ENCODE peak calls at places on chromosomes 5 and 9, in four cellular contexts. One of them, this sample, is unnamed.

GRCh38 chr5:130138406-130139060 is 234.3 kb downstream of the CHSY3 start:
- DNase-seq in stimulated activated CD4-positive, alpha-beta T cell treated with anti-CD3 and anti-CD28 coated beads, Interleukin-1b, Interleukin-23, amount 100 ng/mL, for 1 hour: no peak
- DNase-seq in aorta: no peak
- DNase-seq in T-helper 17 cell: no peak
- DNase-seq in this sample: no peak

GRCh38 chr9:5866276-5866675 is 24.4 kb upstream of the MLANA start:
- DNase-seq in stimulated activated CD4-positive, alpha-beta T cell treated with anti-CD3 and anti-CD28 coated beads, Interleukin-1b, Interleukin-23, amount 100 ng/mL, for 1 hour: no peak
- DNase-seq in aorta: no peak
- DNase-seq in T-helper 17 cell: no peak
- DNase-seq in this sample: no peak

GRCh38 chr9:108546223-108546622 is 309.6 kb downstream of the ACTL7B start:
- DNase-seq in stimulated activated CD4-positive, alpha-beta T cell treated with anti-CD3 and anti-CD28 coated beads, Interleukin-1b, Interleukin-23, amount 100 ng/mL, for 1 hour: no peak
- DNase-seq in aorta: no peak
- DNase-seq in T-helper 17 cell: no peak
- DNase-seq in this sample: no peak

GRCh38 chr9:95192631-95193030 is 124.9 kb downstream of the FANCC start:
- DNase-seq in stimulated activated CD4-positive, alpha-beta T cell treated with anti-CD3 and anti-CD28 coated beads, Interleukin-1b, Interleukin-23, amount 100 ng/mL, for 1 hour: no peak
- DNase-seq in aorta: no peak
- DNase-seq in T-helper 17 cell: no peak
- DNase-seq in this sample: no peak

GRCh38 chr5:104977530-104977929 is 1414.9 kb upstream of the NUDT12 start:
- DNase-seq in stimulated activated CD4-positive, alpha-beta T cell treated with anti-CD3 and anti-CD28 coated beads, Interleukin-1b, Interleukin-23, amount 100 ng/mL, for 1 hour: no peak
- DNase-seq in aorta: no peak
- DNase-seq in T-helper 17 cell: no peak
- DNase-seq in this sample: no peak

GRCh38 chr5:37658440-37658839 is 181.4 kb downstream of the GDNF start:
- DNase-seq in stimulated activated CD4-positive, alpha-beta T cell treated with anti-CD3 and anti-CD28 coated beads, Interleukin-1b, Interleukin-23, amount 100 ng/mL, for 1 hour: no peak
- DNase-seq in aorta: no peak
- DNase-seq in T-helper 17 cell: no peak
- DNase-seq in this sample: no peak

GRCh38 chr5:180463916-180464602 is 30.1 kb upstream of the CNOT6 start:
- DNase-seq in stimulated activated CD4-positive, alpha-beta T cell treated with anti-CD3 and anti-CD28 coated beads, Interleukin-1b, Interleukin-23, amount 100 ng/mL, for 1 hour: no peak
- DNase-seq in aorta: peak
- DNase-seq in T-helper 17 cell: no peak
- DNase-seq in this sample: no peak

GRCh38 chr5:145917288-145917687 is 19.1 kb upstream of the SH3RF2 start:
- DNase-seq in stimulated activated CD4-positive, alpha-beta T cell treated with anti-CD3 and anti-CD28 coated beads, Interleukin-1b, Interleukin-23, amount 100 ng/mL, for 1 hour: no peak
- DNase-seq in aorta: no peak
- DNase-seq in T-helper 17 cell: no peak
- DNase-seq in this sample: no peak

GRCh38 chr9:36855443-36856315 is 178.4 kb downstream of the PAX5 start:
- DNase-seq in stimulated activated CD4-positive, alpha-beta T cell treated with anti-CD3 and anti-CD28 coated beads, Interleukin-1b, Interleukin-23, amount 100 ng/mL, for 1 hour: no peak
- DNase-seq in aorta: no peak
- DNase-seq in T-helper 17 cell: no peak
- DNase-seq in this sample: no peak

GRCh38 chr5:44942524-44943001 is 133.8 kb downstream of the MRPS30 start:
- DNase-seq in stimulated activated CD4-positive, alpha-beta T cell treated with anti-CD3 and anti-CD28 coated beads, Interleukin-1b, Interleukin-23, amount 100 ng/mL, for 1 hour: no peak
- DNase-seq in aorta: no peak
- DNase-seq in T-helper 17 cell: no peak
- DNase-seq in this sample: no peak

GRCh38 chr5:179339996-179340395 is 5.3 kb downstream of the ADAMTS2 start:
- DNase-seq in stimulated activated CD4-positive, alpha-beta T cell treated with anti-CD3 and anti-CD28 coated beads, Interleukin-1b, Interleukin-23, amount 100 ng/mL, for 1 hour: no peak
- DNase-seq in aorta: peak
- DNase-seq in T-helper 17 cell: no peak
- DNase-seq in this sample: no peak

GRCh38 chr5:169424279-169424955 is 123.5 kb upstream of the SLIT3 start:
- DNase-seq in stimulated activated CD4-positive, alpha-beta T cell treated with anti-CD3 and anti-CD28 coated beads, Interleukin-1b, Interleukin-23, amount 100 ng/mL, for 1 hour: no peak
- DNase-seq in aorta: no peak
- DNase-seq in T-helper 17 cell: no peak
- DNase-seq in this sample: no peak

GRCh38 chr5:16733597-16733996 is 116.8 kb upstream of the RETREG1 start:
- DNase-seq in stimulated activated CD4-positive, alpha-beta T cell treated with anti-CD3 and anti-CD28 coated beads, Interleukin-1b, Interleukin-23, amount 100 ng/mL, for 1 hour: no peak
- DNase-seq in aorta: no peak
- DNase-seq in T-helper 17 cell: no peak
- DNase-seq in this sample: no peak

GRCh38 chr5:151071021-151071420 is 9.8 kb downstream of the TNIP1 start:
- DNase-seq in stimulated activated CD4-positive, alpha-beta T cell treated with anti-CD3 and anti-CD28 coated beads, Interleukin-1b, Interleukin-23, amount 100 ng/mL, for 1 hour: no peak
- DNase-seq in aorta: no peak
- DNase-seq in T-helper 17 cell: no peak
- DNase-seq in this sample: no peak

GRCh38 chr9:98563997-98564396 is 144.7 kb downstream of the GABBR2 start:
- DNase-seq in stimulated activated CD4-positive, alpha-beta T cell treated with anti-CD3 and anti-CD28 coated beads, Interleukin-1b, Interleukin-23, amount 100 ng/mL, for 1 hour: no peak
- DNase-seq in aorta: no peak
- DNase-seq in T-helper 17 cell: no peak
- DNase-seq in this sample: no peak

GRCh38 chr5:117888688-117889087 is 1099.7 kb downstream of the DTWD2 start:
- DNase-seq in stimulated activated CD4-positive, alpha-beta T cell treated with anti-CD3 and anti-CD28 coated beads, Interleukin-1b, Interleukin-23, amount 100 ng/mL, for 1 hour: no peak
- DNase-seq in aorta: no peak
- DNase-seq in T-helper 17 cell: no peak
- DNase-seq in this sample: no peak

GRCh38 chr5:6812800-6813731 is 99.8 kb downstream of the TENT4A start:
- DNase-seq in stimulated activated CD4-positive, alpha-beta T cell treated with anti-CD3 and anti-CD28 coated beads, Interleukin-1b, Interleukin-23, amount 100 ng/mL, for 1 hour: no peak
- DNase-seq in aorta: no peak
- DNase-seq in T-helper 17 cell: no peak
- DNase-seq in this sample: no peak

GRCh38 chr5:56561-57290 is 35.2 kb upstream of the PLEKHG4B start:
- DNase-seq in stimulated activated CD4-positive, alpha-beta T cell treated with anti-CD3 and anti-CD28 coated beads, Interleukin-1b, Interleukin-23, amount 100 ng/mL, for 1 hour: no peak
- DNase-seq in aorta: no peak
- DNase-seq in T-helper 17 cell: no peak
- DNase-seq in this sample: no peak

GRCh38 chr9:93111371-93112115 is 15.5 kb downstream of the CARD19 start:
- DNase-seq in stimulated activated CD4-positive, alpha-beta T cell treated with anti-CD3 and anti-CD28 coated beads, Interleukin-1b, Interleukin-23, amount 100 ng/mL, for 1 hour: no peak
- DNase-seq in aorta: peak
- DNase-seq in T-helper 17 cell: no peak
- DNase-seq in this sample: no peak

GRCh38 chr5:674630-675011 is 18.5 kb downstream of the TPPP start:
- DNase-seq in stimulated activated CD4-positive, alpha-beta T cell treated with anti-CD3 and anti-CD28 coated beads, Interleukin-1b, Interleukin-23, amount 100 ng/mL, for 1 hour: no peak
- DNase-seq in aorta: no peak
- DNase-seq in T-helper 17 cell: no peak
- DNase-seq in this sample: no peak

GRCh38 chr5:120499876-120500275 is 35.8 kb downstream of the PRR16 start:
- DNase-seq in stimulated activated CD4-positive, alpha-beta T cell treated with anti-CD3 and anti-CD28 coated beads, Interleukin-1b, Interleukin-23, amount 100 ng/mL, for 1 hour: no peak
- DNase-seq in aorta: no peak
- DNase-seq in T-helper 17 cell: no peak
- DNase-seq in this sample: no peak

GRCh38 chr9:21968331-21969010 is 25.7 kb downstream of the CDKN2A start:
- DNase-seq in stimulated activated CD4-positive, alpha-beta T cell treated with anti-CD3 and anti-CD28 coated beads, Interleukin-1b, Interleukin-23, amount 100 ng/mL, for 1 hour: no peak
- DNase-seq in aorta: no peak
- DNase-seq in T-helper 17 cell: no peak
- DNase-seq in this sample: no peak

GRCh38 chr5:53418844-53419243 is 61.6 kb upstream of the FST start:
- DNase-seq in stimulated activated CD4-positive, alpha-beta T cell treated with anti-CD3 and anti-CD28 coated beads, Interleukin-1b, Interleukin-23, amount 100 ng/mL, for 1 hour: no peak
- DNase-seq in aorta: no peak
- DNase-seq in T-helper 17 cell: no peak
- DNase-seq in this sample: no peak

GRCh38 chr5:142803428-142804111 is 33.4 kb downstream of the ARHGAP26 start:
- DNase-seq in stimulated activated CD4-positive, alpha-beta T cell treated with anti-CD3 and anti-CD28 coated beads, Interleukin-1b, Interleukin-23, amount 100 ng/mL, for 1 hour: no peak
- DNase-seq in aorta: no peak
- DNase-seq in T-helper 17 cell: no peak
- DNase-seq in this sample: no peak

GRCh38 chr5:123125953-123126352 is 36.9 kb downstream of the PRDM6 start:
- DNase-seq in stimulated activated CD4-positive, alpha-beta T cell treated with anti-CD3 and anti-CD28 coated beads, Interleukin-1b, Interleukin-23, amount 100 ng/mL, for 1 hour: no peak
- DNase-seq in aorta: no peak
- DNase-seq in T-helper 17 cell: no peak
- DNase-seq in this sample: no peak

GRCh38 chr5:10059611-10060379 is 189.9 kb downstream of the ATPSCKMT start:
- DNase-seq in stimulated activated CD4-positive, alpha-beta T cell treated with anti-CD3 and anti-CD28 coated beads, Interleukin-1b, Interleukin-23, amount 100 ng/mL, for 1 hour: no peak
- DNase-seq in aorta: no peak
- DNase-seq in T-helper 17 cell: no peak
- DNase-seq in this sample: no peak

GRCh38 chr5:115463985-115464384 is 80.6 kb downstream of the FEM1C start:
- DNase-seq in stimulated activated CD4-positive, alpha-beta T cell treated with anti-CD3 and anti-CD28 coated beads, Interleukin-1b, Interleukin-23, amount 100 ng/mL, for 1 hour: no peak
- DNase-seq in aorta: no peak
- DNase-seq in T-helper 17 cell: no peak
- DNase-seq in this sample: no peak

GRCh38 chr5:95591490-95591901 is 28.4 kb upstream of the GPR150 start:
- DNase-seq in stimulated activated CD4-positive, alpha-beta T cell treated with anti-CD3 and anti-CD28 coated beads, Interleukin-1b, Interleukin-23, amount 100 ng/mL, for 1 hour: no peak
- DNase-seq in aorta: no peak
- DNase-seq in T-helper 17 cell: no peak
- DNase-seq in this sample: no peak

GRCh38 chr5:130605200-130605599 is 559.9 kb downstream of the HINT1 start:
- DNase-seq in stimulated activated CD4-positive, alpha-beta T cell treated with anti-CD3 and anti-CD28 coated beads, Interleukin-1b, Interleukin-23, amount 100 ng/mL, for 1 hour: no peak
- DNase-seq in aorta: no peak
- DNase-seq in T-helper 17 cell: no peak
- DNase-seq in this sample: no peak

GRCh38 chr5:39076101-39076756 is 2.0 kb upstream of the RICTOR start:
- DNase-seq in stimulated activated CD4-positive, alpha-beta T cell treated with anti-CD3 and anti-CD28 coated beads, Interleukin-1b, Interleukin-23, amount 100 ng/mL, for 1 hour: no peak
- DNase-seq in aorta: no peak
- DNase-seq in T-helper 17 cell: no peak
- DNase-seq in this sample: no peak

GRCh38 chr9:111039203-111039907 is 1.1 kb upstream of the LPAR1 start:
- DNase-seq in stimulated activated CD4-positive, alpha-beta T cell treated with anti-CD3 and anti-CD28 coated beads, Interleukin-1b, Interleukin-23, amount 100 ng/mL, for 1 hour: no peak
- DNase-seq in aorta: no peak
- DNase-seq in T-helper 17 cell: no peak
- DNase-seq in this sample: no peak

GRCh38 chr5:98016771-98017170 is 756.7 kb upstream of the RGMB start:
- DNase-seq in stimulated activated CD4-positive, alpha-beta T cell treated with anti-CD3 and anti-CD28 coated beads, Interleukin-1b, Interleukin-23, amount 100 ng/mL, for 1 hour: no peak
- DNase-seq in aorta: no peak
- DNase-seq in T-helper 17 cell: no peak
- DNase-seq in this sample: no peak

GRCh38 chr9:104836235-104836634 is 72.3 kb downstream of the NIPSNAP3B start:
- DNase-seq in stimulated activated CD4-positive, alpha-beta T cell treated with anti-CD3 and anti-CD28 coated beads, Interleukin-1b, Interleukin-23, amount 100 ng/mL, for 1 hour: no peak
- DNase-seq in aorta: no peak
- DNase-seq in T-helper 17 cell: no peak
- DNase-seq in this sample: no peak

GRCh38 chr5:60101561-60101960 is 208.0 kb upstream of the PDE4D start:
- DNase-seq in stimulated activated CD4-positive, alpha-beta T cell treated with anti-CD3 and anti-CD28 coated beads, Interleukin-1b, Interleukin-23, amount 100 ng/mL, for 1 hour: no peak
- DNase-seq in aorta: no peak
- DNase-seq in T-helper 17 cell: no peak
- DNase-seq in this sample: no peak

GRCh38 chr9:129656795-129657390 is 8.6 kb upstream of the PRRX2 start:
- DNase-seq in stimulated activated CD4-positive, alpha-beta T cell treated with anti-CD3 and anti-CD28 coated beads, Interleukin-1b, Interleukin-23, amount 100 ng/mL, for 1 hour: no peak
- DNase-seq in aorta: no peak
- DNase-seq in T-helper 17 cell: no peak
- DNase-seq in this sample: no peak

GRCh38 chr9:12628546-12628945 is 64.6 kb upstream of the TYRP1 start:
- DNase-seq in stimulated activated CD4-positive, alpha-beta T cell treated with anti-CD3 and anti-CD28 coated beads, Interleukin-1b, Interleukin-23, amount 100 ng/mL, for 1 hour: no peak
- DNase-seq in aorta: no peak
- DNase-seq in T-helper 17 cell: no peak
- DNase-seq in this sample: no peak

GRCh38 chr9:92564479-92564878 is 28.7 kb upstream of the ECM2 start:
- DNase-seq in stimulated activated CD4-positive, alpha-beta T cell treated with anti-CD3 and anti-CD28 coated beads, Interleukin-1b, Interleukin-23, amount 100 ng/mL, for 1 hour: no peak
- DNase-seq in aorta: no peak
- DNase-seq in T-helper 17 cell: no peak
- DNase-seq in this sample: no peak

GRCh38 chr5:51558682-51559081 is 175.4 kb downstream of the ISL1 start:
- DNase-seq in stimulated activated CD4-positive, alpha-beta T cell treated with anti-CD3 and anti-CD28 coated beads, Interleukin-1b, Interleukin-23, amount 100 ng/mL, for 1 hour: no peak
- DNase-seq in aorta: no peak
- DNase-seq in T-helper 17 cell: no peak
- DNase-seq in this sample: no peak

GRCh38 chr5:38905516-38905915 is 59.7 kb downstream of the OSMR start:
- DNase-seq in stimulated activated CD4-positive, alpha-beta T cell treated with anti-CD3 and anti-CD28 coated beads, Interleukin-1b, Interleukin-23, amount 100 ng/mL, for 1 hour: no peak
- DNase-seq in aorta: no peak
- DNase-seq in T-helper 17 cell: no peak
- DNase-seq in this sample: no peak

GRCh38 chr9:128144239-128145181 is 4.7 kb upstream of the LCN2 start:
- DNase-seq in stimulated activated CD4-positive, alpha-beta T cell treated with anti-CD3 and anti-CD28 coated beads, Interleukin-1b, Interleukin-23, amount 100 ng/mL, for 1 hour: no peak
- DNase-seq in aorta: peak
- DNase-seq in T-helper 17 cell: no peak
- DNase-seq in this sample: no peak

This sample was measured in GOT3.